ENCODE peak calls at places on chromosomes 3 and 15, in eight cellular contexts. J is H7; G is CD8-positive, alpha-beta memory T cell; F is C1 segment of cervical spinal cord; W is GF-D8; P is stimulated activated CD8-positive, alpha-beta memory T cell treated with anti-CD3 and anti-CD28 coated beads, Interleukin-15, amount 100 ng/mL, for 1 hour; S is WERI-Rb-1; Y is stimulated activated CD4-positive, alpha-beta T cell treated with anti-CD3 and anti-CD28 coated beads, Interleukin-15, amount 100 ng/mL, for 1 hour. R is an unnamed sample.
A peak's percentile ranks its signal among the peaks of the same experiment; 100 is the strongest.

GRCh38 chr3:87227835-87228144 is 681 bp downstream of the CHMP2B start:
- DNase-seq in S (no peak), G (no peak), F (no peak), W (no peak), Y (no peak), J (peak; percentile 31), P (no peak), R (no peak)

GRCh38 chr3:128706171-128706570 is 19.8 kb upstream of the RAB7A start:
- DNase-seq in Y (no peak), G (no peak), F (no peak), W (no peak), P (no peak), J (no peak), S (no peak), R (no peak)

GRCh38 chr3:9347887-9348286 is 15.0 kb upstream of the THUMPD3 start:
- DNase-seq in S (no peak), F (no peak), P (no peak), Y (no peak), J (no peak), G (no peak), W (no peak), R (no peak)

GRCh38 chr15:45048784-45049631 is 26.0 kb downstream of the SORD start:
- DNase-seq in Y (no peak), S (no peak), G (no peak), F (no peak), W (peak; percentile 87), P (no peak), J (no peak), R (no peak)

GRCh38 chr15:70526221-70526973 is 237.0 kb downstream of the UACA start:
- DNase-seq in W (no peak), G (no peak), J (no peak), P (no peak), S (no peak), Y (no peak), F (no peak), R (no peak)

GRCh38 chr3:195550723-195551122 is 7.6 kb upstream of the PPP1R2 start:
- DNase-seq in G (peak; percentile 45), P (no peak), Y (no peak), S (no peak), W (no peak), J (no peak), F (no peak), R (no peak)

GRCh38 chr15:31128919-31129768 is 27.6 kb upstream of the TRPM1 start:
- DNase-seq in Y (peak; percentile 52), F (peak; percentile 69), W (peak; percentile 1), S (peak; percentile 72), J (peak; percentile 85), G (peak; percentile 47), P (peak; percentile 64), R (peak; percentile 57)

GRCh38 chr3:142947799-142948575 is 15.5 kb downstream of the PAQR9 start:
- DNase-seq in F (no peak), G (no peak), Y (no peak), J (no peak), P (no peak), S (no peak), W (no peak), R (no peak)

GRCh38 chr3:28151207-28151550 is 90.2 kb upstream of the CMC1 start:
- DNase-seq in J (no peak), P (no peak), G (no peak), W (no peak), F (no peak), Y (no peak), S (no peak), R (no peak)

GRCh38 chr3:195708626-195709481 is 11.9 kb upstream of the MUC20 start:
- DNase-seq in J (no peak), P (no peak), F (no peak), Y (no peak), S (no peak), G (no peak), W (no peak), R (no peak)

GRCh38 chr3:126147147-126147931 is 33.0 kb downstream of the ALDH1L1 start:
- DNase-seq in P (no peak), G (no peak), W (no peak), S (no peak), Y (no peak), J (no peak), F (no peak), R (no peak)

GRCh38 chr3:170657312-170657711 is 71.4 kb upstream of the SLC7A14 start:
- DNase-seq in S (no peak), J (no peak), P (no peak), Y (no peak), G (no peak), F (no peak), W (no peak), R (no peak)

GRCh38 chr15:33201376-33202189 is 7.1 kb upstream of the FMN1 start:
- DNase-seq in G (no peak), Y (peak; percentile 28), W (no peak), F (peak; percentile 51), S (peak; percentile 82), J (peak; percentile 44), P (peak; percentile 18), R (no peak)

GRCh38 chr3:55521086-55522060 is 34.3 kb upstream of the WNT5A start:
- DNase-seq in Y (no peak), P (no peak), W (no peak), J (no peak), F (no peak), G (no peak), S (no peak), R (no peak)

GRCh38 chr3:182182531-182182968 is 470.8 kb downstream of the SOX2 start:
- DNase-seq in J (no peak), S (no peak), Y (no peak), W (no peak), F (no peak), G (no peak), P (no peak), R (no peak)

GRCh38 chr15:42118650-42119531 is 24.5 kb upstream of the PLA2G4D start:
- DNase-seq in G (no peak), Y (no peak), W (no peak), F (no peak), P (no peak), S (no peak), J (peak; percentile 51), R (no peak)

GRCh38 chr3:188212308-188212969 is 58.5 kb downstream of the LPP start:
- DNase-seq in S (no peak), F (no peak), W (no peak), G (no peak), P (no peak), Y (no peak), J (no peak), R (no peak)

GRCh38 chr3:139520028-139520737 is 19.4 kb downstream of the RBP1 start:
- DNase-seq in S (peak; percentile 49), F (no peak), P (no peak), J (peak; percentile 80), Y (no peak), W (no peak), G (no peak), R (no peak)

GRCh38 chr3:115148142-115148790 is 1.2 kb upstream of the ZBTB20 start:
- DNase-seq in S (no peak), W (no peak), Y (no peak), F (no peak), J (no peak), G (no peak), P (no peak), R (no peak)

GRCh38 chr3:16402451-16402850 is 111.0 kb downstream of the RFTN1 start:
- DNase-seq in W (no peak), F (no peak), J (no peak), S (no peak), Y (no peak), P (no peak), G (no peak), R (no peak)

GRCh38 chr3:73569246-73569760 is 55.4 kb downstream of the PDZRN3 start:
- DNase-seq in P (no peak), W (no peak), J (no peak), F (no peak), S (no peak), Y (no peak), G (no peak), R (no peak)

GRCh38 chr15:73318463-73319351 is 50.1 kb downstream of the HCN4 start:
- DNase-seq in W (no peak), F (no peak), Y (no peak), G (no peak), J (peak; percentile 92), P (no peak), S (no peak), R (no peak)